ENCODE peak calls at places on chromosomes 2 and 18, in seven cellular contexts. One of them, this sample, is unnamed.

GRCh38 chr2:70957838-70958237 is 20.6 kb upstream of the ANKRD53 start:
- DNase-seq in glutamatergic neuron: no peak
- DNase-seq in CD14-positive monocyte: no peak
- DNase-seq in progenitor cell of endocrine pancreas: no peak
- DNase-seq in lower leg skin: no peak
- DNase-seq in uterus: peak
- DNase-seq in Calu3: no peak
- DNase-seq in this sample: no peak

GRCh38 chr2:133484106-133484505 is 84.2 kb downstream of the NCKAP5 start:
- DNase-seq in progenitor cell of endocrine pancreas: no peak
- DNase-seq in glutamatergic neuron: no peak
- DNase-seq in CD14-positive monocyte: no peak
- DNase-seq in Calu3: no peak
- DNase-seq in lower leg skin: no peak
- DNase-seq in uterus: no peak
- DNase-seq in this sample: no peak

GRCh38 chr2:20077411-20077940 is 26.0 kb upstream of the LAPTM4A start:
- DNase-seq in Calu3: no peak
- DNase-seq in glutamatergic neuron: no peak
- DNase-seq in uterus: no peak
- DNase-seq in lower leg skin: no peak
- DNase-seq in CD14-positive monocyte: no peak
- DNase-seq in progenitor cell of endocrine pancreas: no peak
- DNase-seq in this sample: no peak

GRCh38 chr2:43348904-43349725 is 122.7 kb upstream of the ZFP36L2 start:
- DNase-seq in uterus: peak
- DNase-seq in progenitor cell of endocrine pancreas: no peak
- DNase-seq in lower leg skin: no peak
- DNase-seq in Calu3: no peak
- DNase-seq in glutamatergic neuron: no peak
- DNase-seq in CD14-positive monocyte: no peak
- DNase-seq in this sample: no peak

GRCh38 chr2:178152033-178152432 is 39.8 kb downstream of the RBM45 start:
- DNase-seq in progenitor cell of endocrine pancreas: no peak
- DNase-seq in CD14-positive monocyte: no peak
- DNase-seq in uterus: no peak
- DNase-seq in glutamatergic neuron: no peak
- DNase-seq in lower leg skin: no peak
- DNase-seq in Calu3: no peak
- DNase-seq in this sample: no peak

GRCh38 chr18:63342206-63342605 is 22.6 kb upstream of the BCL2 start:
- DNase-seq in glutamatergic neuron: peak
- DNase-seq in CD14-positive monocyte: no peak
- DNase-seq in uterus: peak
- DNase-seq in lower leg skin: no peak
- DNase-seq in progenitor cell of endocrine pancreas: peak
- DNase-seq in Calu3: no peak
- DNase-seq in this sample: peak

GRCh38 chr2:190179754-190180312 is 117.3 kb upstream of the MSTN start:
- DNase-seq in lower leg skin: no peak
- DNase-seq in Calu3: no peak
- DNase-seq in glutamatergic neuron: no peak
- DNase-seq in CD14-positive monocyte: no peak
- DNase-seq in uterus: no peak
- DNase-seq in progenitor cell of endocrine pancreas: no peak
- DNase-seq in this sample: no peak

GRCh38 chr2:26541401-26542193 is 63.7 kb upstream of the OTOF start:
- DNase-seq in glutamatergic neuron: no peak
- DNase-seq in lower leg skin: no peak
- DNase-seq in progenitor cell of endocrine pancreas: no peak
- DNase-seq in uterus: no peak
- DNase-seq in CD14-positive monocyte: no peak
- DNase-seq in Calu3: no peak
- DNase-seq in this sample: no peak

GRCh38 chr2:213022987-213023386 is 128.4 kb downstream of the IKZF2 start:
- DNase-seq in Calu3: no peak
- DNase-seq in uterus: no peak
- DNase-seq in lower leg skin: no peak
- DNase-seq in progenitor cell of endocrine pancreas: no peak
- DNase-seq in CD14-positive monocyte: no peak
- DNase-seq in glutamatergic neuron: no peak
- DNase-seq in this sample: no peak

GRCh38 chr2:218465987-218466633 is 47.2 kb downstream of the VIL1 start:
- DNase-seq in Calu3: no peak
- DNase-seq in uterus: no peak
- DNase-seq in progenitor cell of endocrine pancreas: no peak
- DNase-seq in CD14-positive monocyte: no peak
- DNase-seq in lower leg skin: no peak
- DNase-seq in glutamatergic neuron: no peak
- DNase-seq in this sample: no peak

GRCh38 chr2:240624011-240624949 is 1.0 kb upstream of the GPR35 start:
- DNase-seq in lower leg skin: no peak
- DNase-seq in progenitor cell of endocrine pancreas: no peak
- DNase-seq in uterus: no peak
- DNase-seq in Calu3: no peak
- DNase-seq in glutamatergic neuron: no peak
- DNase-seq in CD14-positive monocyte: peak
- DNase-seq in this sample: no peak

GRCh38 chr2:16671760-16672159 is 6.1 kb upstream of the CYRIA start:
- DNase-seq in uterus: no peak
- DNase-seq in lower leg skin: no peak
- DNase-seq in Calu3: peak
- DNase-seq in CD14-positive monocyte: no peak
- DNase-seq in progenitor cell of endocrine pancreas: no peak
- DNase-seq in glutamatergic neuron: no peak
- DNase-seq in this sample: no peak

GRCh38 chr2:238267884-238268680 is 20.3 kb downstream of the PER2 start:
- DNase-seq in glutamatergic neuron: peak
- DNase-seq in Calu3: no peak
- DNase-seq in CD14-positive monocyte: peak
- DNase-seq in progenitor cell of endocrine pancreas: no peak
- DNase-seq in uterus: no peak
- DNase-seq in lower leg skin: no peak
- DNase-seq in this sample: no peak

GRCh38 chr2:207487650-207488315 is 42.0 kb upstream of the CREB1 start:
- DNase-seq in Calu3: no peak
- DNase-seq in progenitor cell of endocrine pancreas: no peak
- DNase-seq in lower leg skin: no peak
- DNase-seq in uterus: no peak
- DNase-seq in CD14-positive monocyte: no peak
- DNase-seq in glutamatergic neuron: no peak
- DNase-seq in this sample: no peak

GRCh38 chr2:230018153-230018552 is 50.6 kb downstream of the SLC16A14 start:
- DNase-seq in glutamatergic neuron: no peak
- DNase-seq in progenitor cell of endocrine pancreas: no peak
- DNase-seq in uterus: no peak
- DNase-seq in CD14-positive monocyte: no peak
- DNase-seq in Calu3: no peak
- DNase-seq in lower leg skin: no peak
- DNase-seq in this sample: no peak

GRCh38 chr2:107988108-107988507 is 1.8 kb downstream of the SLC5A7 start:
- DNase-seq in glutamatergic neuron: no peak
- DNase-seq in Calu3: no peak
- DNase-seq in uterus: no peak
- DNase-seq in CD14-positive monocyte: no peak
- DNase-seq in progenitor cell of endocrine pancreas: no peak
- DNase-seq in lower leg skin: no peak
- DNase-seq in this sample: no peak

GRCh38 chr2:11566383-11566782 is 32.5 kb downstream of the GREB1 start:
- DNase-seq in uterus: no peak
- DNase-seq in Calu3: no peak
- DNase-seq in lower leg skin: no peak
- DNase-seq in progenitor cell of endocrine pancreas: no peak
- DNase-seq in CD14-positive monocyte: no peak
- DNase-seq in glutamatergic neuron: no peak
- DNase-seq in this sample: no peak

GRCh38 chr18:33495278-33495677 is 54.8 kb upstream of the CCDC178 start:
- DNase-seq in glutamatergic neuron: peak
- DNase-seq in CD14-positive monocyte: no peak
- DNase-seq in uterus: no peak
- DNase-seq in lower leg skin: no peak
- DNase-seq in Calu3: peak
- DNase-seq in progenitor cell of endocrine pancreas: peak
- DNase-seq in this sample: peak

GRCh38 chr2:117835990-117836760 is 21.7 kb downstream of the DDX18 start:
- DNase-seq in Calu3: peak
- DNase-seq in lower leg skin: peak
- DNase-seq in progenitor cell of endocrine pancreas: peak
- DNase-seq in glutamatergic neuron: peak
- DNase-seq in uterus: peak
- DNase-seq in CD14-positive monocyte: peak
- DNase-seq in this sample: peak

GRCh38 chr2:94982661-94983060 is 42.8 kb upstream of the MAL start:
- DNase-seq in uterus: no peak
- DNase-seq in lower leg skin: no peak
- DNase-seq in glutamatergic neuron: peak
- DNase-seq in Calu3: peak
- DNase-seq in progenitor cell of endocrine pancreas: no peak
- DNase-seq in CD14-positive monocyte: no peak
- DNase-seq in this sample: no peak

DNA sequence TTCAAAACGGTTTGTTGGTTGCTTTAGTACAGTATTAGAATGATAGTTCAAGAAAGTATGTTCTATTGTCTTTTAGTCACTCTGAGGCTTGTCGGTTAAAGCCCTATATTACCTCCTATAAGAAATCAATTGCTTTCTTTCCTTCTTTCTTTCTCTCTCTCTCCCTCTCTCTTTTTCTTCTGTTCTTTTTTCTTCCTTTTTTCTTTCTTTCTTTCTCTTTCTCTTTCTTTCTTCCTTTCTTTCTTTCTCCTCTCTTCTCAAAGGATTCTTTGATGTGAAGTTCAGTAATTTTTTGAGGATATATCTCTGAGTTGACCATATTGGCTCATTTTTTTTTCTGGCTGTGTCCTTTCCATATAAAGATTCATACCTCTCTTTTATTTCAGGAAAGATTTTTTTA is 249.4 kb downstream of the SRBD1 start:
- DNase-seq in CD14-positive monocyte: no peak
- DNase-seq in uterus: no peak
- DNase-seq in glutamatergic neuron: no peak
- DNase-seq in progenitor cell of endocrine pancreas: no peak
- DNase-seq in lower leg skin: no peak
- DNase-seq in Calu3: no peak
- DNase-seq in this sample: no peak
- TF ChIP-seq CTCF in CD14-positive monocyte: no peak
- TF ChIP-seq CTCF in uterus: no peak
- TF ChIP-seq CTCF in glutamatergic neuron: no peak
- TF ChIP-seq CTCF in progenitor cell of endocrine pancreas: no peak
- TF ChIP-seq CTCF in lower leg skin: no peak
- TF ChIP-seq CTCF in Calu3: no peak
- TF ChIP-seq CTCF in this sample: no peak

DNA sequence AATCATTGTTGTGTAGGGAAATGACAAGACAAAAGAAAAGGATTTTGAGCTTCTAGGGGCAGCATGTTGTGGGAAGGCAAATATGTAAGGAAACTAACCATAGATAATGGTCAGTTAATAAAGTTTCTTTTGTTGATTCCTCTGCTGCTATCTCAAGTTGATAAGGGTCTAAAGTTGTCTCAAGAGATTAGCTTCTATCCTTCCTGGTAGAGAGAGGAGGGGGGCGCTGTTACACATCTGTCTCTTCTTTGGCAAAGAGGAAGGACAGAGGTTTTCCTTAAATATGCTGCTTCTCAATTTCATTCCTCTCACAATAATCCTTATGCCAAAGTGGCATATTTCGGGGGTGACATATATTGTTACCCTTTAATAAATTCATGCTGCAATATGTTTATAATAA is 944.0 kb downstream of the DPP10 start:
- DNase-seq in CD14-positive monocyte: no peak
- DNase-seq in progenitor cell of endocrine pancreas: no peak
- DNase-seq in Calu3: no peak
- DNase-seq in uterus: no peak
- DNase-seq in lower leg skin: no peak
- DNase-seq in glutamatergic neuron: no peak
- DNase-seq in this sample: no peak
- TF ChIP-seq CTCF in CD14-positive monocyte: no peak
- TF ChIP-seq CTCF in progenitor cell of endocrine pancreas: no peak
- TF ChIP-seq CTCF in Calu3: no peak
- TF ChIP-seq CTCF in uterus: no peak
- TF ChIP-seq CTCF in lower leg skin: no peak
- TF ChIP-seq CTCF in glutamatergic neuron: no peak
- TF ChIP-seq CTCF in this sample: no peak

DNA sequence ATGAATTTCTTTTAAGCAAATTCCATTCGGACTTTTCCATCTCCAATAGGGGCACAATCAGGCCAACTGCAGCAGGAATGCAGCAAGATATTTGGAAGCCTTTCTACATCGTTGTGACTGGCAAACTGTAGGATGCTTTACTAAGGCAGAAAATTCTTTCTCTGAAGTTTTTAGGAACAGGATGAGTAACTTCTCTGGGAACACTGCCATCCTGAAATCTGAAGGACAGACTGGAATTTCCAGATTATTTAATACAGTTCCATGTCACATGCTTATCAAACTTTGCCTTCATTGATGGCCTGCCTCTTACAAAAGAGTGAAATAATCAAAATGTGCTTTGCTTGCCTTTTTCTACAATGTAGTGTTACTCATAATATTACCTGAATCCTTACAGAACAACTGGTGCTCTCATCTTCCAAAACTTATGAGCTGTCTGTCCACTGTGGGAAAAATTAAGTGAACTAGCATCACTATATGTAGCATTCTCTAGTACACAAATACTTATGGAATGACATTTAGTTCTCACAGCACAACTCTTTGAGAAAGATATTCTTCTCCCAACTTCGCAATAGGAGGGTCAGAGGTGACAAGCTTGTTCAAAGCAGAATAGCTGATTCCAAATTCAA is 32.0 kb upstream of the MAP2 start:
- DNase-seq in progenitor cell of endocrine pancreas: no peak
- DNase-seq in CD14-positive monocyte: no peak
- DNase-seq in glutamatergic neuron: no peak
- DNase-seq in uterus: no peak
- DNase-seq in lower leg skin: no peak
- DNase-seq in Calu3: no peak
- DNase-seq in this sample: no peak
- TF ChIP-seq CTCF in progenitor cell of endocrine pancreas: no peak
- TF ChIP-seq CTCF in CD14-positive monocyte: no peak
- TF ChIP-seq CTCF in glutamatergic neuron: no peak
- TF ChIP-seq CTCF in uterus: no peak
- TF ChIP-seq CTCF in lower leg skin: no peak
- TF ChIP-seq CTCF in Calu3: no peak
- TF ChIP-seq CTCF in this sample: no peak

GRCh38 chr2:176093889-176094232 is 1.3 kb downstream of the HOXD13 start:
- DNase-seq in CD14-positive monocyte: no peak
- DNase-seq in lower leg skin: no peak
- DNase-seq in glutamatergic neuron: no peak
- DNase-seq in uterus: no peak
- DNase-seq in progenitor cell of endocrine pancreas: no peak
- DNase-seq in Calu3: no peak
- DNase-seq in this sample: no peak

GRCh38 chr2:176092270-176093144 is at the start of gene HOXD13:
- DNase-seq in progenitor cell of endocrine pancreas: no peak
- DNase-seq in glutamatergic neuron: peak
- DNase-seq in lower leg skin: no peak
- DNase-seq in uterus: no peak
- DNase-seq in Calu3: no peak
- DNase-seq in CD14-positive monocyte: no peak
- DNase-seq in this sample: no peak

GRCh38 chr2:176091329-176092258 is 927 bp upstream of the HOXD13 start:
- DNase-seq in glutamatergic neuron: no peak
- DNase-seq in CD14-positive monocyte: no peak
- DNase-seq in uterus: no peak
- DNase-seq in Calu3: no peak
- DNase-seq in lower leg skin: no peak
- DNase-seq in progenitor cell of endocrine pancreas: no peak
- DNase-seq in this sample: no peak

GRCh38 chr2:176094307-176094706 is 1.8 kb downstream of the HOXD13 start:
- DNase-seq in CD14-positive monocyte: no peak
- DNase-seq in Calu3: no peak
- DNase-seq in glutamatergic neuron: no peak
- DNase-seq in progenitor cell of endocrine pancreas: no peak
- DNase-seq in lower leg skin: no peak
- DNase-seq in uterus: no peak
- DNase-seq in this sample: no peak

GRCh38 chr2:176093145-176093888 is 796 bp downstream of the HOXD13 start:
- DNase-seq in lower leg skin: no peak
- DNase-seq in uterus: no peak
- DNase-seq in glutamatergic neuron: peak
- DNase-seq in CD14-positive monocyte: no peak
- DNase-seq in Calu3: no peak
- DNase-seq in progenitor cell of endocrine pancreas: no peak
- DNase-seq in this sample: no peak
- TF ChIP-seq CTCF in lower leg skin: no peak
- TF ChIP-seq CTCF in uterus: no peak
- TF ChIP-seq CTCF in glutamatergic neuron: peak
- TF ChIP-seq CTCF in CD14-positive monocyte: no peak
- TF ChIP-seq CTCF in Calu3: no peak
- TF ChIP-seq CTCF in progenitor cell of endocrine pancreas: peak
- TF ChIP-seq CTCF in this sample: peak

This sample was measured in neural crest cell.